ENCODE peak calls at places on chromosomes 7 and 10, in eight cellular contexts. One of them, this sample, is unnamed.
A peak's percentile ranks its signal among the peaks of the same experiment; 100 is the strongest.

GRCh38 chr10:27449571-27449970 is 54.5 kb upstream of the RAB18 start:
- DNase-seq in K562: no peak
- DNase-seq in activated naive CD8-positive, alpha-beta T cell treated with anti-CD3 and anti-CD28 coated beads for 36 hours: no peak
- DNase-seq in BJ: no peak
- DNase-seq in HFFc6: no peak
- DNase-seq in NCI-H446: no peak
- DNase-seq in iris pigment epithelial cell: no peak
- DNase-seq in right cardiac atrium: no peak
- DNase-seq in this sample: no peak

GRCh38 chr10:96287392-96288105 is 16.2 kb upstream of the BLNK start:
- DNase-seq in K562: no peak
- DNase-seq in activated naive CD8-positive, alpha-beta T cell treated with anti-CD3 and anti-CD28 coated beads for 36 hours: no peak
- DNase-seq in BJ: no peak
- DNase-seq in HFFc6: no peak
- DNase-seq in NCI-H446: no peak
- DNase-seq in iris pigment epithelial cell: no peak
- DNase-seq in right cardiac atrium: no peak
- DNase-seq in this sample: no peak

GRCh38 chr7:16512097-16512496 is 14.5 kb upstream of the LRRC72 start:
- DNase-seq in K562: no peak
- DNase-seq in activated naive CD8-positive, alpha-beta T cell treated with anti-CD3 and anti-CD28 coated beads for 36 hours: no peak
- DNase-seq in BJ: no peak
- DNase-seq in HFFc6: no peak
- DNase-seq in NCI-H446: no peak
- DNase-seq in iris pigment epithelial cell: no peak
- DNase-seq in right cardiac atrium: no peak
- DNase-seq in this sample: no peak

GRCh38 chr10:109025187-109025586 is 898.1 kb downstream of the XPNPEP1 start:
- DNase-seq in K562: no peak
- DNase-seq in activated naive CD8-positive, alpha-beta T cell treated with anti-CD3 and anti-CD28 coated beads for 36 hours: no peak
- DNase-seq in BJ: no peak
- DNase-seq in HFFc6: no peak
- DNase-seq in NCI-H446: no peak
- DNase-seq in iris pigment epithelial cell: no peak
- DNase-seq in right cardiac atrium: no peak
- DNase-seq in this sample: no peak

GRCh38 chr10:3648179-3648975 is 136.6 kb downstream of the KLF6 start:
- DNase-seq in K562: no peak
- DNase-seq in activated naive CD8-positive, alpha-beta T cell treated with anti-CD3 and anti-CD28 coated beads for 36 hours: no peak
- DNase-seq in BJ: no peak
- DNase-seq in HFFc6: no peak
- DNase-seq in NCI-H446: no peak
- DNase-seq in iris pigment epithelial cell: no peak
- DNase-seq in right cardiac atrium: no peak
- DNase-seq in this sample: no peak

GRCh38 chr10:11865561-11865960 is 42.4 kb downstream of the PROSER2 start:
- DNase-seq in K562: no peak
- DNase-seq in activated naive CD8-positive, alpha-beta T cell treated with anti-CD3 and anti-CD28 coated beads for 36 hours: no peak
- DNase-seq in BJ: no peak
- DNase-seq in HFFc6: no peak
- DNase-seq in NCI-H446: no peak
- DNase-seq in iris pigment epithelial cell: no peak
- DNase-seq in right cardiac atrium: no peak
- DNase-seq in this sample: peak; percentile 42

GRCh38 chr10:49508249-49508648 is 30.7 kb downstream of the ERCC6 start:
- DNase-seq in K562: no peak
- DNase-seq in activated naive CD8-positive, alpha-beta T cell treated with anti-CD3 and anti-CD28 coated beads for 36 hours: peak; percentile 15
- DNase-seq in BJ: no peak
- DNase-seq in HFFc6: no peak
- DNase-seq in NCI-H446: no peak
- DNase-seq in iris pigment epithelial cell: no peak
- DNase-seq in right cardiac atrium: no peak
- DNase-seq in this sample: no peak

GRCh38 chr7:25926009-25926408 is 226.0 kb upstream of the NFE2L3 start:
- DNase-seq in K562: peak; percentile 40
- DNase-seq in activated naive CD8-positive, alpha-beta T cell treated with anti-CD3 and anti-CD28 coated beads for 36 hours: no peak
- DNase-seq in BJ: no peak
- DNase-seq in HFFc6: no peak
- DNase-seq in NCI-H446: no peak
- DNase-seq in iris pigment epithelial cell: peak; percentile 5
- DNase-seq in right cardiac atrium: no peak
- DNase-seq in this sample: no peak

GRCh38 chr10:123747426-123747825 is 81.3 kb downstream of the GPR26 start:
- DNase-seq in K562: no peak
- DNase-seq in activated naive CD8-positive, alpha-beta T cell treated with anti-CD3 and anti-CD28 coated beads for 36 hours: no peak
- DNase-seq in BJ: no peak
- DNase-seq in HFFc6: no peak
- DNase-seq in NCI-H446: no peak
- DNase-seq in iris pigment epithelial cell: no peak
- DNase-seq in right cardiac atrium: no peak
- DNase-seq in this sample: no peak

GRCh38 chr7:139959718-139960117 is 103.0 kb downstream of the PARP12 start:
- DNase-seq in K562: no peak
- DNase-seq in activated naive CD8-positive, alpha-beta T cell treated with anti-CD3 and anti-CD28 coated beads for 36 hours: no peak
- DNase-seq in BJ: no peak
- DNase-seq in HFFc6: no peak
- DNase-seq in NCI-H446: no peak
- DNase-seq in iris pigment epithelial cell: no peak
- DNase-seq in right cardiac atrium: no peak
- DNase-seq in this sample: no peak

GRCh38 chr7:7895004-7895650 is 73.5 kb upstream of the GLCCI1 start:
- DNase-seq in K562: no peak
- DNase-seq in activated naive CD8-positive, alpha-beta T cell treated with anti-CD3 and anti-CD28 coated beads for 36 hours: no peak
- DNase-seq in BJ: no peak
- DNase-seq in HFFc6: no peak
- DNase-seq in NCI-H446: no peak
- DNase-seq in iris pigment epithelial cell: no peak
- DNase-seq in right cardiac atrium: no peak
- DNase-seq in this sample: no peak

GRCh38 chr7:98394377-98394836 is 6.5 kb downstream of the BAIAP2L1 start:
- DNase-seq in K562: no peak
- DNase-seq in activated naive CD8-positive, alpha-beta T cell treated with anti-CD3 and anti-CD28 coated beads for 36 hours: no peak
- DNase-seq in BJ: peak; percentile 81
- DNase-seq in HFFc6: peak; percentile 94
- DNase-seq in NCI-H446: no peak
- DNase-seq in iris pigment epithelial cell: peak; percentile 79
- DNase-seq in right cardiac atrium: no peak
- DNase-seq in this sample: no peak

GRCh38 chr7:120876922-120877321 is 19.0 kb upstream of the TSPAN12 start:
- DNase-seq in K562: no peak
- DNase-seq in activated naive CD8-positive, alpha-beta T cell treated with anti-CD3 and anti-CD28 coated beads for 36 hours: no peak
- DNase-seq in BJ: no peak
- DNase-seq in HFFc6: no peak
- DNase-seq in NCI-H446: no peak
- DNase-seq in iris pigment epithelial cell: no peak
- DNase-seq in right cardiac atrium: no peak
- DNase-seq in this sample: no peak

GRCh38 chr10:132982301-132982989 is 40.1 kb upstream of the CFAP46 start:
- DNase-seq in K562: no peak
- DNase-seq in activated naive CD8-positive, alpha-beta T cell treated with anti-CD3 and anti-CD28 coated beads for 36 hours: no peak
- DNase-seq in BJ: no peak
- DNase-seq in HFFc6: no peak
- DNase-seq in NCI-H446: no peak
- DNase-seq in iris pigment epithelial cell: no peak
- DNase-seq in right cardiac atrium: peak; percentile 86
- DNase-seq in this sample: peak; percentile 34

GRCh38 chr10:132812544-132812943 is 26.6 kb upstream of the NKX6-2 start:
- DNase-seq in K562: no peak
- DNase-seq in activated naive CD8-positive, alpha-beta T cell treated with anti-CD3 and anti-CD28 coated beads for 36 hours: no peak
- DNase-seq in BJ: no peak
- DNase-seq in HFFc6: no peak
- DNase-seq in NCI-H446: no peak
- DNase-seq in iris pigment epithelial cell: no peak
- DNase-seq in right cardiac atrium: no peak
- DNase-seq in this sample: no peak

GRCh38 chr7:29243777-29244655 is 49.4 kb downstream of the CHN2 start:
- DNase-seq in K562: peak; percentile 23
- DNase-seq in activated naive CD8-positive, alpha-beta T cell treated with anti-CD3 and anti-CD28 coated beads for 36 hours: peak; percentile 61
- DNase-seq in BJ: no peak
- DNase-seq in HFFc6: no peak
- DNase-seq in NCI-H446: no peak
- DNase-seq in iris pigment epithelial cell: no peak
- DNase-seq in right cardiac atrium: peak; percentile 29
- DNase-seq in this sample: no peak

GRCh38 chr10:23197416-23197861 is 5.3 kb downstream of the PTF1A start:
- DNase-seq in K562: no peak
- DNase-seq in activated naive CD8-positive, alpha-beta T cell treated with anti-CD3 and anti-CD28 coated beads for 36 hours: no peak
- DNase-seq in BJ: no peak
- DNase-seq in HFFc6: no peak
- DNase-seq in NCI-H446: no peak
- DNase-seq in iris pigment epithelial cell: no peak
- DNase-seq in right cardiac atrium: no peak
- DNase-seq in this sample: no peak

GRCh38 chr10:89022734-89023133 is 32.1 kb downstream of the FAS start:
- DNase-seq in K562: no peak
- DNase-seq in activated naive CD8-positive, alpha-beta T cell treated with anti-CD3 and anti-CD28 coated beads for 36 hours: no peak
- DNase-seq in BJ: no peak
- DNase-seq in HFFc6: no peak
- DNase-seq in NCI-H446: no peak
- DNase-seq in iris pigment epithelial cell: no peak
- DNase-seq in right cardiac atrium: no peak
- DNase-seq in this sample: no peak

GRCh38 chr10:33901166-33901565 is 566.7 kb upstream of the NRP1 start:
- DNase-seq in K562: no peak
- DNase-seq in activated naive CD8-positive, alpha-beta T cell treated with anti-CD3 and anti-CD28 coated beads for 36 hours: no peak
- DNase-seq in BJ: peak; percentile 37
- DNase-seq in HFFc6: peak; percentile 39
- DNase-seq in NCI-H446: no peak
- DNase-seq in iris pigment epithelial cell: peak; percentile 86
- DNase-seq in right cardiac atrium: no peak
- DNase-seq in this sample: no peak

GRCh38 chr7:139284252-139284896 is 53.3 kb downstream of the UBN2 start:
- DNase-seq in K562: peak; percentile 20
- DNase-seq in activated naive CD8-positive, alpha-beta T cell treated with anti-CD3 and anti-CD28 coated beads for 36 hours: no peak
- DNase-seq in BJ: no peak
- DNase-seq in HFFc6: no peak
- DNase-seq in NCI-H446: no peak
- DNase-seq in iris pigment epithelial cell: no peak
- DNase-seq in right cardiac atrium: no peak
- DNase-seq in this sample: no peak

GRCh38 chr10:98265403-98266378 is 2.3 kb downstream of the LOXL4 start:
- DNase-seq in K562: no peak
- DNase-seq in activated naive CD8-positive, alpha-beta T cell treated with anti-CD3 and anti-CD28 coated beads for 36 hours: no peak
- DNase-seq in BJ: no peak
- DNase-seq in HFFc6: no peak
- DNase-seq in NCI-H446: no peak
- DNase-seq in iris pigment epithelial cell: no peak
- DNase-seq in right cardiac atrium: no peak
- DNase-seq in this sample: no peak

GRCh38 chr10:124105045-124105444 is 11.6 kb upstream of the CHST15 start:
- DNase-seq in K562: no peak
- DNase-seq in activated naive CD8-positive, alpha-beta T cell treated with anti-CD3 and anti-CD28 coated beads for 36 hours: no peak
- DNase-seq in BJ: no peak
- DNase-seq in HFFc6: no peak
- DNase-seq in NCI-H446: no peak
- DNase-seq in iris pigment epithelial cell: no peak
- DNase-seq in right cardiac atrium: no peak
- DNase-seq in this sample: no peak

GRCh38 chr7:1270181-1270580 is 37.5 kb downstream of the UNCX start:
- DNase-seq in K562: no peak
- DNase-seq in activated naive CD8-positive, alpha-beta T cell treated with anti-CD3 and anti-CD28 coated beads for 36 hours: no peak
- DNase-seq in BJ: no peak
- DNase-seq in HFFc6: no peak
- DNase-seq in NCI-H446: no peak
- DNase-seq in iris pigment epithelial cell: no peak
- DNase-seq in right cardiac atrium: peak; percentile 8
- DNase-seq in this sample: no peak

GRCh38 chr10:69645751-69646687 is 16.0 kb downstream of the FAM241B start:
- DNase-seq in K562: no peak
- DNase-seq in activated naive CD8-positive, alpha-beta T cell treated with anti-CD3 and anti-CD28 coated beads for 36 hours: no peak
- DNase-seq in BJ: no peak
- DNase-seq in HFFc6: no peak
- DNase-seq in NCI-H446: no peak
- DNase-seq in iris pigment epithelial cell: no peak
- DNase-seq in right cardiac atrium: no peak
- DNase-seq in this sample: peak; percentile 49

GRCh38 chr10:87593702-87594101 is 66.0 kb upstream of the PAPSS2 start:
- DNase-seq in K562: no peak
- DNase-seq in activated naive CD8-positive, alpha-beta T cell treated with anti-CD3 and anti-CD28 coated beads for 36 hours: no peak
- DNase-seq in BJ: peak; percentile 63
- DNase-seq in HFFc6: no peak
- DNase-seq in NCI-H446: no peak
- DNase-seq in iris pigment epithelial cell: peak; percentile 37
- DNase-seq in right cardiac atrium: no peak
- DNase-seq in this sample: no peak

GRCh38 chr10:23528419-23528818 is 89.5 kb downstream of the OTUD1 start:
- DNase-seq in K562: no peak
- DNase-seq in activated naive CD8-positive, alpha-beta T cell treated with anti-CD3 and anti-CD28 coated beads for 36 hours: no peak
- DNase-seq in BJ: no peak
- DNase-seq in HFFc6: no peak
- DNase-seq in NCI-H446: no peak
- DNase-seq in iris pigment epithelial cell: no peak
- DNase-seq in right cardiac atrium: no peak
- DNase-seq in this sample: no peak

GRCh38 chr7:151249034-151249731 is 689 bp upstream of the SMARCD3 start:
- DNase-seq in K562: peak; percentile 56
- DNase-seq in activated naive CD8-positive, alpha-beta T cell treated with anti-CD3 and anti-CD28 coated beads for 36 hours: peak; percentile 36
- DNase-seq in BJ: no peak
- DNase-seq in HFFc6: peak; percentile 69
- DNase-seq in NCI-H446: no peak
- DNase-seq in iris pigment epithelial cell: peak; percentile 59
- DNase-seq in right cardiac atrium: peak; percentile 92
- DNase-seq in this sample: peak; percentile 83

GRCh38 chr7:89857767-89858166 is 296.5 kb upstream of the STEAP1 start:
- DNase-seq in K562: no peak
- DNase-seq in activated naive CD8-positive, alpha-beta T cell treated with anti-CD3 and anti-CD28 coated beads for 36 hours: no peak
- DNase-seq in BJ: no peak
- DNase-seq in HFFc6: no peak
- DNase-seq in NCI-H446: no peak
- DNase-seq in iris pigment epithelial cell: no peak
- DNase-seq in right cardiac atrium: no peak
- DNase-seq in this sample: no peak

GRCh38 chr7:27166475-27167169 is 1.3 kb upstream of the HOXA9 start:
- DNase-seq in K562: no peak
- DNase-seq in activated naive CD8-positive, alpha-beta T cell treated with anti-CD3 and anti-CD28 coated beads for 36 hours: no peak
- DNase-seq in BJ: no peak
- DNase-seq in HFFc6: no peak
- DNase-seq in NCI-H446: no peak
- DNase-seq in iris pigment epithelial cell: no peak
- DNase-seq in right cardiac atrium: no peak
- DNase-seq in this sample: peak; percentile 53

GRCh38 chr7:100080895-100081534 is 508 bp downstream of the ZNF3 start:
- DNase-seq in K562: no peak
- DNase-seq in activated naive CD8-positive, alpha-beta T cell treated with anti-CD3 and anti-CD28 coated beads for 36 hours: no peak
- DNase-seq in BJ: no peak
- DNase-seq in HFFc6: no peak
- DNase-seq in NCI-H446: no peak
- DNase-seq in iris pigment epithelial cell: no peak
- DNase-seq in right cardiac atrium: no peak
- DNase-seq in this sample: no peak

GRCh38 chr7:26787696-26788095 is 76.7 kb downstream of the SKAP2 start:
- DNase-seq in K562: no peak
- DNase-seq in activated naive CD8-positive, alpha-beta T cell treated with anti-CD3 and anti-CD28 coated beads for 36 hours: no peak
- DNase-seq in BJ: no peak
- DNase-seq in HFFc6: no peak
- DNase-seq in NCI-H446: peak; percentile 53
- DNase-seq in iris pigment epithelial cell: no peak
- DNase-seq in right cardiac atrium: no peak
- DNase-seq in this sample: no peak